ENCODE peak calls at places on chromosome 3, in nine cellular contexts. Z, K, A, B, G, J, V, Q and X are unnamed samples.

GRCh38 chr3:122577409-122578028 is at the start of gene PARP15:
- DNase-seq in Q (no peak), V (no peak), Z (peak; percentile 51), G (no peak), B (peak; percentile 74), A (no peak), K (no peak), J (peak; percentile 7), X (no peak)

GRCh38 chr3:13782501-13782900 is 97.4 kb downstream of the WNT7A start:
- DNase-seq in G (no peak), K (no peak), Q (peak; percentile 58), A (no peak), V (no peak), J (no peak), B (no peak), Z (peak; percentile 39), X (no peak)

GRCh38 chr3:100880072-100880471 is 113.1 kb downstream of the ABI3BP start:
- DNase-seq in K (peak; percentile 66), J (no peak), B (no peak), A (no peak), Z (no peak), Q (no peak), G (no peak), V (peak; percentile 27), X (no peak)

GRCh38 chr3:185822221-185822956 is 2.5 kb downstream of the IGF2BP2 start:
- DNase-seq in J (peak; percentile 34), V (no peak), B (no peak), Q (no peak), G (no peak), A (peak; percentile 71), K (no peak), Z (no peak), X (no peak)

GRCh38 chr3:105349988-105350387 is 16.7 kb upstream of the ALCAM start:
- DNase-seq in V (no peak), G (no peak), B (no peak), Z (no peak), A (peak; percentile 38), K (no peak), Q (no peak), J (no peak), X (no peak)

GRCh38 chr3:14822875-14823807 is 4.4 kb downstream of the FGD5 start:
- DNase-seq in B (no peak), G (no peak), J (no peak), Z (no peak), K (no peak), A (peak; percentile 11), Q (no peak), V (no peak), X (no peak)

GRCh38 chr3:72938471-72939265 is 50.8 kb downstream of the GXYLT2 start:
- DNase-seq in Q (no peak), J (peak; percentile 69), K (peak; percentile 84), A (peak; percentile 83), Z (no peak), V (peak; percentile 82), B (peak; percentile 65), G (peak; percentile 70), X (no peak)

GRCh38 chr3:49775538-49775937 is 10.8 kb downstream of the IP6K1 start:
- DNase-seq in Q (no peak), J (no peak), Z (no peak), A (no peak), K (no peak), G (no peak), B (no peak), V (no peak), X (no peak)

GRCh38 chr3:17158941-17159682 is 274.4 kb downstream of the PLCL2 start:
- DNase-seq in Q (no peak), J (no peak), A (peak; percentile 36), V (no peak), G (no peak), B (no peak), Z (no peak), K (no peak), X (no peak)

GRCh38 chr3:9688961-9689360 is 14.7 kb upstream of the CPNE9 start:
- DNase-seq in Q (no peak), J (no peak), Z (no peak), V (no peak), A (no peak), B (no peak), G (no peak), K (no peak), X (no peak)

GRCh38 chr3:175526191-175526590 is 667.1 kb downstream of the NAALADL2 start:
- DNase-seq in B (no peak), Z (no peak), J (no peak), G (no peak), A (no peak), K (no peak), V (no peak), Q (no peak), X (no peak)

DNA sequence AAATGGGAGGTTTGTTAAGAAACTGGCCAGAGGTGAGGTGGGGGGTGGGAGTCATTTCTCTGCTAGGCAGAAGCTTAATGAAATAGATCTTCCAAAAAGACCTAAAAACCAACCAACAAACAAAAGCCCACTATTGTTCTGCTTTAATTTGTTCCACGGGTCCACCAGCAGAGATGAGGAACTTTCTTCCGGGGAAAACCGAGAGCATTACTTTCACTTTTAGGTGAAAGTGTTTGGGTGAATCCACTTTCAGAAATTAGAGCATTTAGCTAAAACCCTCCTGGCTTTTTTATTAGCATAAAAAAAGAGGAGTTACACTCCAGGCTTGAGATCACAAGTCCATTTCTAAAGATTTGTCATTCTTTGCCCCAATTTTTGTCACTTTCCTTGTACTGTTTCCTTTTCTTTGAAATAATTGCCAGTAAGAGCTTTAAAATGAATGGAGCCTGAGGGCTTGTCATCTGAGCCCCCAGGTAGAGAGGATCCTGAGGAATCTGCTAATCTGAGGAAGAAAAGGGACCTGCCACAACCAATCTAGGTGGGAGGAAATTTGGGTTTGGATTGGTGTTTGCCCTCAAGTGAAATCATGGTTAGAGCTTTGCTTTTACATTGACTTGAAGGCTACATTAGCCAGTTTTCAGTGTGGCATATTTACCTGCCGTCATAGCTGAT is 667.6 kb downstream of the NAALADL2 start:
- DNase-seq in K (no peak), Q (no peak), Z (no peak), V (no peak), G (no peak), A (no peak), J (no peak), B (peak; percentile 19), X (no peak)
- H3K4me3 ChIP-seq in K (peak overlapping the region; percentile 41), Q (peak overlapping the region; percentile 40), Z (peak overlapping the region; percentile 20), V (peak overlapping the region; percentile 19), G (peak overlapping the region; percentile 36), A (peak overlapping the region; percentile 36), J (no peak overlapping the region), B (peak overlapping the region; percentile 45), X (no peak overlapping the region)

DNA sequence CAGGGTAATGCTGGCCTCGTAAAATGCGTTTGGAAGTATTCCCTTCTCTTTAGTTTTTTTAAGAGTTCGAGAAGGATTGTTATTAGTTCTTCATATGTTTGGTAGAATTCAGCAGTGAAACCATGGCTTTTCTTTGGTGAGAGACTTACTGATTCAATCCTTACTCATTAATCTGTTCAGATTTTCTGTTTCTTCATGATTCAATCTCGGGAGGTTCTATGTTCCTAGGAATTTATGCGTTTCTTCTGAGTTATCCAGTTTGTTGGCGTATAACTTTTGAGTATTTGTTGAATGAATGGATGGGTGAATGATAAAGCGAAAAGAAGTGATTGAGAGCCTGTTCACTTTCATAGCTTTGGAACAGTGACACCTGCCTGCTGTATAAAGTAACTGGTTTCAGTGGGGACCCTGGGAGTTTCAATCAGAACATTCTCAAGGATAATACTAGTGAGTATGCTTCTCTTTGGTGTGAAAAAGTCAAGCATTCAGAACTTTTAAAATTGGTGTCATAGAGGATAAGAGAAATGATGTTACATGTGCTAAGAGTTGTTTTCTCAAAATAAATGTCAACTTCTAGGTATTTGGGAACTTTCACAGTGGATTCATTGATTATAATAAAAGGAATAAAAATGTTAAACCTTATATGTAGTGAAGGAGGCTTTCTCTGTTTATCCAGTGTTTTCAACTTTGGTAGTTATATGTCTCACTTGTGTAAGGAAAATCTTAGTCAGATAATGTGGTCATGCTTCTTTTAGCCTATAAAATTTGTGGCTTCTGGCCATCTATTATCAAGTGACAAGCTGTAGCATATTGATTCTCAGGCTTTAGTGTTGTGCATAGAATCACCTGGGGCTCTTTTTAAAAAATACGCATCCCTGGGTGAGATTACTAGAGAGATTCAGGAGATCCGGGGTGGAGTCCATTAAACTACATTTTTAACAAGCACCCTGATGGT is 11.7 kb downstream of the LRCH3 start:
- DNase-seq in J (peak; percentile 22), Z (no peak), K (no peak), A (no peak), B (no peak), V (no peak), Q (no peak), G (no peak), X (no peak)
- TF ChIP-seq CTCF in J (peak; percentile 42), Z (no peak), K (no peak), A (peak; percentile 12), B (peak; percentile 13), V (no peak), Q (no peak), G (no peak), X (peak; percentile 16)

DNA sequence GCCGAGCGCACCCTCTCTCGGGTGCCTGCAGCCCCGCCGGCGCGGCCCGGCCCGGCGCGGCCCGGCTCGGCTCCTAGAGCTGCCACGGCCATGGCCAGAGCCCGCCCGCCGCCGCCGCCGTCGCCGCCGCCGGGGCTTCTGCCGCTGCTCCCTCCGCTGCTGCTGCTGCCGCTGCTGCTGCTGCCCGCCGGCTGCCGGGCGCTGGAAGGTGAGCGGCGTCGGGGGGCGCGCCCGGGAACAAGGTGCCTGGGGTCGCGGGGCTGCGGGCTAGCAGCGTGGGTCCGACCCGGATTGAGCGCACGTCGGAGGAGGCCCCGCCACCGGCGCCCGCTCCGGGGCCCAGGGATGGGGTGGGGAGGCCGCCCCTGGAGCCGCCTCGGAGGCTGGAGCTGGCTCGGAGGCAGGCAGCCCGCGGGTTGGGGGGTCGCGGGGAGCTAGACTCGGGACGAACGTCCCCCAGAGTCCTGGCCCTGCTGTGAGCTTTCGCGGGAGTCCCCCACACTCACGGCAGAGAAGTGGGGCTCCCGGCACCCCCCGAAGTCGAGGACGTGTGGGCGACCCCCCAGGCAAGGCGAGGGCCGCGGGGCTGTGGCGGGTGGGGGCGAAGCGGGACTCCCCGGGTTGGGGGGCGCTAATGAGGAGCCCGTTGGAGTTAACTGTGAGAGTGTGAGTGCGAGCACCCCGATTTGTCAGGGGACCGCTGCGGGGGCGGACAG is 719 bp downstream of the EPHB3 start:
- DNase-seq in J (no peak), V (peak; percentile 45), Z (peak; percentile 65), B (no peak), K (no peak), Q (peak; percentile 64), G (no peak), A (no peak), X (no peak)
- H3K4me3 ChIP-seq in J (no peak overlapping the region), V (peak overlapping the region; percentile 90), Z (peak overlapping the region; percentile 49), B (no peak overlapping the region), K (peak overlapping the region; percentile 66), Q (peak overlapping the region; percentile 68), G (peak overlapping the region; percentile 59), A (peak overlapping the region; percentile 45), X (no peak overlapping the region)

DNA sequence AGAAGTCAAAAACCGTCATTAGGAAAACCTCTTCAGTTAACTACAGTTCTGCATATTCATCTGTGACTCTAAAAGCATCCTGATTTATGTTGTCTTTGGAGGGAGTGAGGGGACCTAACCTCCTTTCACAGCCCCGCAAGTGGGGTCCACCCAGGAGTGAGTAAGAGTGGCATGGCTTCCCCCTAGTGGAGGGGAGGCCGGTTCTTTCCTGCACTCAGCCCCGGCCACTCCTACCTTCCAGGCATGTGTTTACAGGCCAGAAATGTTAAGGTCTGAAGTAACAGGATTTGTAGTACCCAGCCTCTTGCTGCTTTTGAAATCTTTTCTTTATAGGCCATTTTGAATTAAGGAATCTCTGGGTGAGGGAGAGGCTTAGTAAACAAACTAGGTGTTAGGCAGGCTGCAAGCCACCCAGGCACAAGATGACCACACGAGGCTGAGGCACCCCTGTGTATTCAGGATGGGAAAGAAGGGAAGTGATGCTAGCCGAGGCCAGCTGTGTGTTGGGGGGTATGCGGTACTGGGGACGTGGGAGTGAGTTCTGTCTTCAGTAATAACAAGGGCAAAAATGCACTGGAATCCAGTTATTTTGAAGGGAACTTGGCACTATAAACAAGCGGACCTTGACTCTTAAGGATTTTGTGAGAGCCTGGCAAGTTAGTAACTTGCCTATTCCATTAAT is 50.5 kb downstream of the CTDSPL start:
- DNase-seq in J (peak; percentile 43), A (peak; percentile 51), B (no peak), G (no peak), V (no peak), K (no peak), Q (no peak), Z (no peak), X (no peak)
- TF ChIP-seq CTCF in J (peak; percentile 52), A (peak; percentile 46), B (no peak), G (no peak), V (no peak), K (no peak), Q (peak; percentile 27), Z (no peak), X (peak; percentile 19)